ENCODE peak calls at places on chromosomes 5 and 9, in five cellular contexts. L is CD8-positive, alpha-beta T cell; N is lower lobe of right lung; Q is activated naive CD4-positive, alpha-beta T cell treated with anti-CD3 and anti-CD28 coated beads, Interleukin-2, amount 50 U/mL, for 72 hours; R is CD4-positive, alpha-beta T cell. W is an unnamed sample.

GRCh38 chr5:158119852-158120708 is 261.1 kb upstream of the CLINT1 start:
- ATAC-seq in L (no peak), N (no peak), Q (no peak), R (no peak), W (no peak)

GRCh38 chr9:79083621-79084020 is 488.1 kb upstream of the TLE4 start:
- ATAC-seq in L (no peak), N (no peak), Q (no peak), R (no peak), W (no peak)

GRCh38 chr5:156376751-156377150 is 49.8 kb downstream of the SGCD start:
- ATAC-seq in L (no peak), N (no peak), Q (no peak), R (no peak), W (no peak)

GRCh38 chr9:70260007-70260443 is 1.2 kb downstream of the SMC5 start:
- ATAC-seq in L (no peak), N (no peak), Q (no peak), R (no peak), W (no peak)

GRCh38 chr5:176743136-176743827 is 67.1 kb upstream of the UNC5A start:
- ATAC-seq in L (no peak), N (no peak), Q (no peak), R (no peak), W (no peak)

GRCh38 chr5:177462021-177462670 is 11.3 kb downstream of the DBN1 start:
- ATAC-seq in L (no peak), N (peak; percentile 38), Q (no peak), R (no peak), W (no peak)

GRCh38 chr5:65812648-65813047 is 90.6 kb downstream of the NLN start:
- ATAC-seq in L (no peak), N (no peak), Q (no peak), R (peak; percentile 88), W (peak; percentile 68)

GRCh38 chr9:137301086-137301947 is 754 bp downstream of the NRARP start:
- ATAC-seq in L (peak; percentile 16), N (peak; percentile 11), Q (peak; percentile 38), R (peak; percentile 13), W (peak; percentile 20)

GRCh38 chr5:124669956-124670671 is 76.3 kb downstream of the ZNF608 start:
- ATAC-seq in L (no peak), N (peak; percentile 9), Q (no peak), R (no peak), W (no peak)

GRCh38 chr9:68769852-68770251 is 64.8 kb downstream of the PIP5K1B start:
- ATAC-seq in L (no peak), N (no peak), Q (no peak), R (no peak), W (no peak)

GRCh38 chr9:109463924-109464625 is 34.0 kb downstream of the PTPN3 start:
- ATAC-seq in L (no peak), N (peak; percentile 51), Q (peak; percentile 90), R (no peak), W (peak; percentile 83)